ENCODE peak calls at places on chromosome 9, in seven cellular contexts. G is Caco-2; C is RPMI8226; Z is stimulated activated CD4-positive, alpha-beta T cell treated with anti-CD3 and anti-CD28 coated beads, TNF-alpha, amount 100 ng/mL, for 48 hours; Y is T-cell; J is amygdala; W is activated naive CD4-positive, alpha-beta T cell treated with Interleukin-2 at 50 U/mL for 16 hours. I is an unnamed sample.

GRCh38 chr9:93675336-93676150 is 99.2 kb downstream of the PHF2 start:
- DNase-seq in C (no peak), G (no peak), Y (no peak), J (no peak), W (no peak), Z (no peak), I (peak; percentile 14)

GRCh38 chr9:3906437-3907213 is 380.8 kb upstream of the RFX3 start:
- DNase-seq in W (no peak), C (no peak), J (no peak), G (peak; percentile 24), Y (no peak), Z (no peak), I (no peak)

GRCh38 chr9:124078641-124079040 is 67.1 kb downstream of the LHX2 start:
- DNase-seq in G (no peak), J (no peak), Y (no peak), C (no peak), W (no peak), Z (no peak), I (no peak)

GRCh38 chr9:95507456-95508241 is 9.1 kb downstream of the PTCH1 start:
- DNase-seq in J (peak; percentile 59), W (peak; percentile 48), Z (no peak), Y (no peak), C (peak; percentile 68), G (peak; percentile 60), I (no peak)

GRCh38 chr9:76534031-76534430 is 75.0 kb downstream of the GCNT1 start:
- DNase-seq in Z (no peak), J (no peak), W (no peak), C (no peak), G (no peak), Y (no peak), I (no peak)

GRCh38 chr9:110257097-110257955 is 1.0 kb upstream of the TXN start:
- DNase-seq in W (peak; percentile 12), C (peak; percentile 28), Y (no peak), J (peak; percentile 14), Z (no peak), G (no peak), I (no peak)

GRCh38 chr9:89770779-89771178 is 166.0 kb downstream of the GADD45G start:
- DNase-seq in J (no peak), Z (no peak), Y (no peak), G (no peak), C (peak; percentile 70), W (no peak), I (no peak)

GRCh38 chr9:35164711-35165110 is 2.9 kb downstream of the UNC13B start:
- DNase-seq in Y (no peak), C (no peak), J (no peak), G (no peak), Z (no peak), W (no peak), I (no peak)

GRCh38 chr9:127172066-127172707 is 49.8 kb upstream of the ANGPTL2 start:
- DNase-seq in W (no peak), C (no peak), Z (no peak), Y (no peak), J (no peak), G (no peak), I (no peak)

GRCh38 chr9:89690334-89690912 is 85.6 kb downstream of the GADD45G start:
- DNase-seq in C (peak; percentile 75), W (no peak), J (no peak), Y (no peak), G (no peak), Z (no peak), I (no peak)

GRCh38 chr9:77488439-77489126 is 159.5 kb downstream of the GNA14 start:
- DNase-seq in J (no peak), G (no peak), C (no peak), Y (no peak), Z (no peak), W (no peak), I (no peak)

GRCh38 chr9:134598884-134599245 is 42.7 kb upstream of the COL5A1 start:
- DNase-seq in G (no peak), W (no peak), C (no peak), Z (no peak), J (no peak), Y (no peak), I (peak; percentile 36)

GRCh38 chr9:109088221-109088620 is 31.5 kb downstream of the TMEM245 start:
- DNase-seq in C (no peak), Z (no peak), Y (no peak), W (no peak), J (no peak), G (no peak), I (no peak)

I was measured in D341Med.